ENCODE peak calls at places on chromosomes 2 and 18, in four cellular contexts. One of them, this sample, is unnamed.

GRCh38 chr2:74746480-74746879 is 87.4 kb upstream of the HK2 start:
- DNase-seq in T follicular helper cell: no peak
- DNase-seq in G401: no peak
- DNase-seq in cardiac fibroblast: no peak
- DNase-seq in this sample: no peak

GRCh38 chr18:10927290-10927979 is 221.9 kb downstream of the PIEZO2 start:
- DNase-seq in T follicular helper cell: no peak
- DNase-seq in G401: no peak
- DNase-seq in cardiac fibroblast: peak
- DNase-seq in this sample: no peak

GRCh38 chr2:19484736-19485135 is 126.3 kb upstream of the OSR1 start:
- DNase-seq in T follicular helper cell: no peak
- DNase-seq in G401: no peak
- DNase-seq in cardiac fibroblast: no peak
- DNase-seq in this sample: no peak

GRCh38 chr2:127143851-127144782 is 37.2 kb upstream of the BIN1 start:
- DNase-seq in T follicular helper cell: no peak
- DNase-seq in G401: peak
- DNase-seq in cardiac fibroblast: peak
- DNase-seq in this sample: no peak

GRCh38 chr2:238294046-238294392 is 5.6 kb upstream of the PER2 start:
- DNase-seq in T follicular helper cell: no peak
- DNase-seq in G401: no peak
- DNase-seq in cardiac fibroblast: no peak
- DNase-seq in this sample: no peak

GRCh38 chr2:123363076-123363475 is 662.0 kb upstream of the CNTNAP5 start:
- DNase-seq in T follicular helper cell: no peak
- DNase-seq in G401: no peak
- DNase-seq in cardiac fibroblast: no peak
- DNase-seq in this sample: no peak

GRCh38 chr2:223865124-223865523 is 27.7 kb upstream of the AP1S3 start:
- DNase-seq in T follicular helper cell: peak
- DNase-seq in G401: no peak
- DNase-seq in cardiac fibroblast: no peak
- DNase-seq in this sample: no peak

GRCh38 chr18:50310080-50310479 is 22.6 kb upstream of the CXXC1 start:
- DNase-seq in T follicular helper cell: no peak
- DNase-seq in G401: no peak
- DNase-seq in cardiac fibroblast: no peak
- DNase-seq in this sample: no peak

GRCh38 chr18:32366586-32367538 is 103.8 kb downstream of the GAREM1 start:
- DNase-seq in T follicular helper cell: no peak
- DNase-seq in G401: no peak
- DNase-seq in cardiac fibroblast: peak
- DNase-seq in this sample: no peak

GRCh38 chr2:10493636-10494281 is 45.6 kb upstream of the ODC1 start:
- DNase-seq in T follicular helper cell: peak
- DNase-seq in G401: no peak
- DNase-seq in cardiac fibroblast: peak
- DNase-seq in this sample: peak

GRCh38 chr18:12828116-12829051 is 55.7 kb downstream of the PTPN2 start:
- DNase-seq in T follicular helper cell: no peak
- DNase-seq in G401: no peak
- DNase-seq in cardiac fibroblast: no peak
- DNase-seq in this sample: no peak

GRCh38 chr2:239927424-239927981 is 97.6 kb downstream of the NDUFA10 start:
- DNase-seq in T follicular helper cell: peak
- DNase-seq in G401: no peak
- DNase-seq in cardiac fibroblast: peak
- DNase-seq in this sample: no peak

GRCh38 chr2:159755788-159756187 is 42.2 kb downstream of the CD302 start:
- DNase-seq in T follicular helper cell: no peak
- DNase-seq in G401: no peak
- DNase-seq in cardiac fibroblast: peak
- DNase-seq in this sample: no peak

GRCh38 chr2:178473931-178474330 is 4.5 kb downstream of the FKBP7 start:
- DNase-seq in T follicular helper cell: no peak
- DNase-seq in G401: no peak
- DNase-seq in cardiac fibroblast: peak
- DNase-seq in this sample: no peak

GRCh38 chr2:45436456-45436855 is 174.6 kb downstream of the SRBD1 start:
- DNase-seq in T follicular helper cell: no peak
- DNase-seq in G401: no peak
- DNase-seq in cardiac fibroblast: no peak
- DNase-seq in this sample: no peak

GRCh38 chr2:207216454-207216853 is 50.7 kb upstream of the KLF7 start:
- DNase-seq in T follicular helper cell: no peak
- DNase-seq in G401: no peak
- DNase-seq in cardiac fibroblast: no peak
- DNase-seq in this sample: no peak

GRCh38 chr18:67151366-67151765 is 365.2 kb downstream of the DSEL start:
- DNase-seq in T follicular helper cell: no peak
- DNase-seq in G401: peak
- DNase-seq in cardiac fibroblast: no peak
- DNase-seq in this sample: no peak

GRCh38 chr2:86482034-86482433 is 40.9 kb downstream of the KDM3A start:
- DNase-seq in T follicular helper cell: no peak
- DNase-seq in G401: no peak
- DNase-seq in cardiac fibroblast: peak
- DNase-seq in this sample: no peak

GRCh38 chr18:80245781-80246655 is 1.3 kb downstream of the PARD6G start:
- DNase-seq in T follicular helper cell: no peak
- DNase-seq in G401: no peak
- DNase-seq in cardiac fibroblast: no peak
- DNase-seq in this sample: no peak

GRCh38 chr18:37012452-37012851 is 183.5 kb downstream of the KIAA1328 start:
- DNase-seq in T follicular helper cell: no peak
- DNase-seq in G401: no peak
- DNase-seq in cardiac fibroblast: no peak
- DNase-seq in this sample: no peak

GRCh38 chr2:191318037-191318728 is 73.0 kb downstream of the MYO1B start:
- DNase-seq in T follicular helper cell: no peak
- DNase-seq in G401: no peak
- DNase-seq in cardiac fibroblast: peak
- DNase-seq in this sample: no peak

GRCh38 chr2:10190737-10191532 is 68.4 kb downstream of the RRM2 start:
- DNase-seq in T follicular helper cell: no peak
- DNase-seq in G401: no peak
- DNase-seq in cardiac fibroblast: no peak
- DNase-seq in this sample: no peak

GRCh38 chr2:168635065-168635577 is 167.3 kb upstream of the NOSTRIN start:
- DNase-seq in T follicular helper cell: no peak
- DNase-seq in G401: no peak
- DNase-seq in cardiac fibroblast: peak
- DNase-seq in this sample: no peak

GRCh38 chr2:237231593-237231992 is 145.9 kb downstream of the COPS8 start:
- DNase-seq in T follicular helper cell: no peak
- DNase-seq in G401: no peak
- DNase-seq in cardiac fibroblast: no peak
- DNase-seq in this sample: no peak

GRCh38 chr2:230414302-230414701 is 1.7 kb upstream of the SP100 start:
- DNase-seq in T follicular helper cell: no peak
- DNase-seq in G401: no peak
- DNase-seq in cardiac fibroblast: no peak
- DNase-seq in this sample: no peak

This sample was measured in esophagus squamous epithelium.